ENCODE peak calls at places on chromosomes 12 and 14, in eight cellular contexts. P, G, J, Y, C, S, B and R are unnamed samples.

GRCh38 chr12:47803196-47803875 is 16.4 kb downstream of the HDAC7 start:
- DNase-seq in S (no peak), J (no peak), P (no peak), C (no peak), Y (no peak), B (no peak), G (no peak), R (no peak)

GRCh38 chr12:132314516-132315233 is 14.7 kb downstream of the GALNT9 start:
- DNase-seq in S (no peak), Y (no peak), C (no peak), G (no peak), P (no peak), B (peak; percentile 15), J (no peak), R (no peak)

GRCh38 chr14:35247777-35248475 is 44.3 kb upstream of the PSMA6 start:
- DNase-seq in P (no peak), G (peak; percentile 17), Y (no peak), C (no peak), J (no peak), S (no peak), B (no peak), R (no peak)

GRCh38 chr14:99475660-99476059 is 5.0 kb downstream of the SETD3 start:
- DNase-seq in B (no peak), Y (no peak), P (no peak), C (no peak), S (no peak), G (no peak), J (no peak), R (no peak)

GRCh38 chr12:51473947-51474346 is 49.3 kb downstream of the SLC4A8 start:
- DNase-seq in G (no peak), S (no peak), Y (no peak), C (no peak), J (no peak), B (no peak), P (no peak), R (no peak)

GRCh38 chr12:95083938-95084337 is 10.5 kb upstream of the NR2C1 start:
- DNase-seq in B (no peak), G (peak; percentile 85), C (peak; percentile 30), P (peak; percentile 76), S (peak; percentile 58), J (no peak), Y (no peak), R (no peak)

GRCh38 chr14:101575581-101575980 is 14.3 kb downstream of the DIO3 start:
- DNase-seq in B (no peak), S (no peak), J (no peak), G (no peak), C (peak; percentile 44), P (no peak), Y (no peak), R (no peak)

GRCh38 chr12:51855586-51856428 is 7.3 kb upstream of the FIGNL2 start:
- DNase-seq in J (no peak), G (peak; percentile 53), C (peak; percentile 97), P (peak; percentile 79), B (no peak), Y (no peak), S (no peak), R (no peak)

GRCh38 chr12:81465191-81465590 is 294.0 kb downstream of the PPFIA2 start:
- DNase-seq in J (no peak), B (no peak), Y (no peak), G (no peak), S (no peak), C (no peak), P (no peak), R (no peak)

GRCh38 chr12:114990396-114990795 is 306.4 kb upstream of the TBX3 start:
- DNase-seq in B (no peak), C (no peak), S (no peak), G (no peak), P (no peak), J (no peak), Y (no peak), R (no peak)

GRCh38 chr14:74763803-74764531 is 851 bp downstream of the YLPM1 start:
- DNase-seq in B (no peak), G (peak; percentile 43), C (peak; percentile 37), P (no peak), S (peak; percentile 10), J (peak; percentile 11), Y (no peak), R (peak; percentile 24)

GRCh38 chr14:60805881-60806569 is 71.5 kb downstream of the MNAT1 start:
- DNase-seq in P (peak; percentile 2), B (no peak), C (no peak), J (no peak), G (peak; percentile 4), Y (no peak), S (no peak), R (no peak)

GRCh38 chr12:92224685-92225331 is 79.2 kb upstream of the BTG1 start:
- DNase-seq in G (no peak), S (no peak), J (no peak), B (no peak), P (no peak), Y (no peak), C (peak; percentile 19), R (no peak)

GRCh38 chr14:96902004-96902403 is 104.8 kb downstream of the VRK1 start:
- DNase-seq in G (no peak), S (no peak), B (no peak), P (no peak), C (no peak), Y (no peak), J (no peak), R (no peak)

GRCh38 chr12:91777268-91777997 is 368.2 kb downstream of the BTG1 start:
- DNase-seq in B (no peak), P (peak; percentile 16), G (no peak), J (no peak), C (no peak), S (no peak), Y (no peak), R (no peak)

GRCh38 chr12:50271724-50272247 is 11.5 kb downstream of the LIMA1 start:
- DNase-seq in B (no peak), S (no peak), P (no peak), C (no peak), J (no peak), Y (no peak), G (peak; percentile 37), R (no peak)

GRCh38 chr12:15693233-15693911 is 95.8 kb downstream of the EPS8 start:
- DNase-seq in C (no peak), G (no peak), S (no peak), J (no peak), Y (no peak), P (no peak), B (no peak), R (no peak)

GRCh38 chr12:118645219-118645618 is 268.9 kb downstream of the SUDS3 start:
- DNase-seq in J (no peak), P (no peak), C (peak; percentile 85), B (no peak), G (no peak), Y (no peak), S (peak; percentile 25), R (peak; percentile 44)

GRCh38 chr14:102507891-102508312 is 1.7 kb downstream of the ANKRD9 start:
- DNase-seq in S (no peak), G (no peak), C (peak; percentile 47), J (no peak), Y (no peak), P (no peak), B (no peak), R (no peak)

GRCh38 chr12:95164656-95165055 is 52.6 kb downstream of the FGD6 start:
- DNase-seq in S (no peak), B (no peak), J (no peak), C (no peak), G (no peak), P (no peak), Y (no peak), R (no peak)

GRCh38 chr14:96287856-96288255 is 31.8 kb downstream of the BDKRB1 start:
- DNase-seq in B (no peak), C (no peak), P (no peak), J (no peak), S (no peak), G (no peak), Y (no peak), R (no peak)

GRCh38 chr12:115176741-115177400 is 492.9 kb upstream of the TBX3 start:
- DNase-seq in G (no peak), C (no peak), B (no peak), J (no peak), P (no peak), S (no peak), Y (no peak), R (no peak)

GRCh38 chr12:49652921-49653520 is 29.7 kb downstream of the PRPF40B start:
- DNase-seq in G (no peak), B (no peak), Y (no peak), J (no peak), S (no peak), P (no peak), C (no peak), R (no peak)

GRCh38 chr12:106710143-106710893 is 64.2 kb upstream of the RIC8B start:
- DNase-seq in S (no peak), B (no peak), J (no peak), C (peak; percentile 37), G (no peak), P (no peak), Y (no peak), R (no peak)

GRCh38 chr14:100774164-100774537 is 47.5 kb downstream of the DLK1 start:
- DNase-seq in Y (no peak), G (no peak), C (no peak), P (no peak), S (no peak), J (no peak), B (no peak), R (no peak)

GRCh38 chr12:97148941-97149559 is 242.0 kb downstream of the NEDD1 start:
- DNase-seq in G (peak; percentile 61), P (peak; percentile 22), S (peak; percentile 65), B (peak; percentile 61), Y (peak; percentile 10), J (peak; percentile 41), C (peak; percentile 89), R (peak; percentile 63)

GRCh38 chr14:61385002-61385685 is 63.8 kb downstream of the PRKCH start:
- DNase-seq in G (no peak), S (no peak), Y (no peak), B (no peak), J (peak; percentile 45), C (no peak), P (no peak), R (peak; percentile 85)